ENCODE peak calls at places on chromosomes 2 and 18, in seven cellular contexts. U, P, J, N, Q, K and W are unnamed samples.

GRCh38 chr2:212914392-212914791 is 237.0 kb downstream of the IKZF2 start:
- DNase-seq in P (no peak), J (no peak), U (no peak), N (no peak), Q (no peak), K (no peak), W (no peak)

GRCh38 chr2:208204166-208204565 is 14.3 kb upstream of the C2orf80 start:
- DNase-seq in Q (no peak), N (no peak), J (no peak), K (no peak), P (no peak), U (no peak), W (no peak)

GRCh38 chr2:162030363-162030762 is 43.7 kb downstream of the DPP4 start:
- DNase-seq in P (no peak), J (no peak), Q (no peak), K (no peak), N (no peak), U (no peak), W (no peak)

GRCh38 chr2:237231593-237231992 is 145.9 kb downstream of the COPS8 start:
- DNase-seq in Q (no peak), J (no peak), P (no peak), U (no peak), K (no peak), N (no peak), W (no peak)

GRCh38 chr2:216608525-216608924 is 24.7 kb upstream of the IGFBP2 start:
- DNase-seq in K (no peak), N (no peak), P (no peak), Q (no peak), U (no peak), J (no peak), W (no peak)

GRCh38 chr2:184577056-184577455 is 21.3 kb upstream of the ZNF804A start:
- DNase-seq in N (no peak), K (no peak), J (no peak), Q (no peak), P (no peak), U (no peak), W (no peak)

GRCh38 chr2:86746903-86747302 is 26.8 kb downstream of the RMND5A start:
- DNase-seq in K (no peak), J (no peak), U (no peak), P (no peak), N (no peak), Q (no peak), W (no peak)

GRCh38 chr2:85905891-85906290 is 17.1 kb upstream of the ST3GAL5 start:
- DNase-seq in P (no peak), K (no peak), Q (no peak), N (no peak), J (no peak), U (no peak), W (no peak)

GRCh38 chr2:40160730-40161129 is 291.2 kb downstream of the SLC8A1 start:
- DNase-seq in Q (no peak), N (no peak), K (no peak), P (no peak), J (no peak), U (no peak), W (no peak)

GRCh38 chr2:214837466-214837865 is 28.0 kb upstream of the BARD1 start:
- DNase-seq in P (no peak), U (no peak), N (no peak), Q (no peak), J (no peak), K (no peak), W (no peak)

GRCh38 chr2:60530660-60531276 is 22.7 kb downstream of the BCL11A start:
- DNase-seq in J (no peak), K (peak; percentile 52), P (no peak), N (no peak), Q (no peak), U (peak; percentile 80), W (no peak)

GRCh38 chr18:38011446-38011845 is 445.8 kb upstream of the CELF4 start:
- DNase-seq in U (no peak), J (no peak), Q (no peak), K (no peak), P (no peak), N (no peak), W (no peak)

GRCh38 chr2:219987830-219988229 is 360.4 kb downstream of the SLC4A3 start:
- DNase-seq in Q (no peak), J (peak; percentile 97), N (peak; percentile 41), K (no peak), U (no peak), P (no peak), W (peak; percentile 16)

GRCh38 chr18:46452820-46453219 is 204.2 kb downstream of the LOXHD1 start:
- DNase-seq in Q (no peak), J (no peak), N (no peak), P (no peak), K (no peak), U (no peak), W (no peak)

GRCh38 chr18:32674491-32674890 is 98.3 kb downstream of the KLHL14 start:
- DNase-seq in J (no peak), N (no peak), K (no peak), Q (no peak), P (no peak), U (peak; percentile 32), W (no peak)

GRCh38 chr18:77208969-77209368 is 40.7 kb upstream of the GALR1 start:
- DNase-seq in U (no peak), Q (no peak), J (peak; percentile 82), P (no peak), N (no peak), K (no peak), W (peak; percentile 2)

GRCh38 chr2:119702918-119703401 is 24.0 kb downstream of the TMEM177 start:
- DNase-seq in Q (peak; percentile 69), U (peak; percentile 33), J (peak; percentile 41), K (peak; percentile 85), P (peak; percentile 50), N (peak; percentile 85), W (peak; percentile 82)